ENCODE peak calls at places on chromosomes 12 and 14, in four cellular contexts. B is GM23338, W is A549, R is left ventricle myocardium inferior. U is an unnamed sample.

GRCh38 chr12:61414470-61414869 is 845.7 kb upstream of the USP15 start:
- DNase-seq in B (no peak), W (no peak), R (no peak), U (no peak)

GRCh38 chr12:1670815-1671268 is 20.0 kb upstream of the ADIPOR2 start:
- DNase-seq in B (no peak), W (no peak), R (no peak), U (no peak)

GRCh38 chr12:16475521-16475920 is 128.1 kb downstream of the MGST1 start:
- DNase-seq in B (no peak), W (no peak), R (no peak), U (no peak)

GRCh38 chr14:61296707-61297502 is 15.8 kb upstream of the TMEM30B start:
- DNase-seq in B (peak; percentile 49), W (peak; percentile 35), R (no peak), U (no peak)

GRCh38 chr12:116864371-116865160 is 16.7 kb downstream of the HRK start:
- DNase-seq in B (no peak), W (no peak), R (no peak), U (no peak)

GRCh38 chr12:119446459-119446858 is 111.9 kb downstream of the CCDC60 start:
- DNase-seq in B (no peak), W (no peak), R (no peak), U (no peak)

GRCh38 chr12:30501718-30502117 is 194.0 kb downstream of the IPO8 start:
- DNase-seq in B (no peak), W (no peak), R (no peak), U (no peak)

GRCh38 chr14:61252354-61253063 is 28.6 kb downstream of the TMEM30B start:
- DNase-seq in B (peak; percentile 91), W (peak; percentile 83), R (peak; percentile 54), U (no peak)

GRCh38 chr14:60514378-60515243 is 5.7 kb downstream of the SIX6 start:
- DNase-seq in B (peak; percentile 75), W (peak; percentile 17), R (no peak), U (no peak)

DNA sequence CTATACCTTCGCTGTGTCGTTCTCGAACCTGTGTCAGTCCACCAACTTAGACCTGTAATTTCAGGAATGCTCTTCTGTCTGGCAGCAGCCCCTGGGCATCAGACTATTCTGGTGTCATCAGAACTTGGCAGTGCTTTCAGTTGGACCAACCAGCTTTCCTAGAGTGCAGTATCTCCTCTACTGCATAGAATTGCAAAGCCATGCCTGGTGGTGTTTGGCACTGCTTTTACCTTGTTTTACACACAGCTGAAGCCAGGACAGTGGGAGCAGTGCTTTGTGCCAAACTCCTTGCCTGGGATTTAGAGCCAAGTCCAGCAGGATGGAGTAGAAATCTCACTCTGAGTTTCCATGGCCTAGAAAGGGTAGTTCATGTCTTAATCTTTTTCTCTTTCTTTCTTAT is 1.5 kb downstream of the FLVCR2 start:
- DNase-seq in B (no peak), W (no peak), R (peak; percentile 31), U (no peak)
- H3K4me3 ChIP-seq in B (no peak overlapping the region), W (peak overlapping the region; percentile 23), R (peak overlapping the region; percentile 73), U (peak overlapping the region; percentile 77)

GRCh38 chr12:88946377-88946997 is 366.2 kb upstream of the KITLG start:
- DNase-seq in B (no peak), W (no peak), R (no peak), U (no peak)

GRCh38 chr12:88945041-88945732 is 364.9 kb upstream of the KITLG start:
- DNase-seq in B (no peak), W (no peak), R (no peak), U (no peak)

GRCh38 chr12:88944403-88944802 is 364.1 kb upstream of the KITLG start:
- DNase-seq in B (no peak), W (peak; percentile 10), R (no peak), U (no peak)

GRCh38 chr12:88951177-88951576 is 370.9 kb upstream of the KITLG start:
- DNase-seq in B (no peak), W (no peak), R (no peak), U (no peak)

DNA sequence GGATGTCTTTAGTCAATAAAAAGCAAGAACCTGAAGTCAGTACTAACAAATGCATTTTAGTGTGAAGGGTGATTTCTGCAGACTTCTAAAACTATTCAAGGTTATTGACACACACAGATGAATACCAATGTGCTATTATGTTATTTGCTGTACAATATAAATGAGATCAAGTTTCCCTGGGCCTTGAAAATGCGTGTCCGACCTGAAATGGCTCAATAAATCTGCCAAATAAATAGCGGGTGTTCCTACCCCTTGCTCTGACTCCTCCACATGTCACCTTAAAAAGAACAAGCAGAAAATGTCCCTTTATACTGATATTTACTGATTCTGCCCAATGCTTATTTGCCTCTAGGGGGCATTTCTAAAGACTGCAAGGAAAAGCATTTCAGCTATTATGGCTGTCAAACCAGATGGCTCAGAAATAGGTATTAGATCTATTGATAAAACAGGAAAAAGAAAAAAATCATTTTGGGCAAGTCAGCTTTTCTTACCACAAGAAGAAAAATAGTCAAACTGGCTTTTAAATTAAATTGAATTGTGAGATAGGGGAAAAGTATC is 367.3 kb upstream of the KITLG start:
- DNase-seq in B (peak; percentile 24), W (no peak), R (no peak), U (no peak)
- TF ChIP-seq CTCF in B (peak; percentile 42), W (no peak), R (no peak), U (no peak)

DNA sequence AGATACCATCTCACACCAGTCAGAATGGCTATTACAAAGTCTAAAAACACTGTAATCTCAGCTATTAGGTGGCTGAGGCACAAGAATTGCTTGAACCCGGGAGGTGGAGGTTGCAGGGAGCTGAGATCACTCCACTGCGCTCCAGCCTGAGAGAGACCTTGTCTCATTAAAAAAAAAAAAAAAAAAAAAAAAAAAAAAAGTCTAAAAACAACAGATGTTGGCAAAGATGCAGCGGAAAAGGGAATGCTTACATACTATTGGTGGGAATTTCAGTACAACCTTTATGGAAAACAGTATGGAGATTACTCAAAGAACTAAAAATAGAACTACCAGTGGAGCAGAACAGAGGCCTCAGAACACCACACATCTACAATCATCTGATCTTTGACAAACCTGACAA is 19.0 kb upstream of the ATF7 start:
- DNase-seq in B (no peak), W (no peak), R (no peak), U (no peak)
- H3K4me3 ChIP-seq in B (no peak overlapping the region), W (no peak overlapping the region), R (no peak overlapping the region), U (no peak overlapping the region)

GRCh38 chr14:100546051-100546443 is 41.2 kb downstream of the BEGAIN start:
- DNase-seq in B (no peak), W (no peak), R (peak; percentile 35), U (no peak)

GRCh38 chr14:100548939-100549338 is 38.3 kb downstream of the BEGAIN start:
- DNase-seq in B (no peak), W (no peak), R (no peak), U (no peak)

GRCh38 chr14:100548295-100548655 is 38.9 kb downstream of the BEGAIN start:
- DNase-seq in B (no peak), W (no peak), R (no peak), U (no peak)

GRCh38 chr14:100549834-100550625 is 37.2 kb downstream of the BEGAIN start:
- DNase-seq in B (no peak), W (no peak), R (no peak), U (no peak)

GRCh38 chr14:100547633-100548294 is 39.5 kb downstream of the BEGAIN start:
- DNase-seq in B (no peak), W (no peak), R (peak; percentile 55), U (no peak)
- TF ChIP-seq CTCF in B (no peak), W (no peak), R (no peak), U (no peak)

DNA sequence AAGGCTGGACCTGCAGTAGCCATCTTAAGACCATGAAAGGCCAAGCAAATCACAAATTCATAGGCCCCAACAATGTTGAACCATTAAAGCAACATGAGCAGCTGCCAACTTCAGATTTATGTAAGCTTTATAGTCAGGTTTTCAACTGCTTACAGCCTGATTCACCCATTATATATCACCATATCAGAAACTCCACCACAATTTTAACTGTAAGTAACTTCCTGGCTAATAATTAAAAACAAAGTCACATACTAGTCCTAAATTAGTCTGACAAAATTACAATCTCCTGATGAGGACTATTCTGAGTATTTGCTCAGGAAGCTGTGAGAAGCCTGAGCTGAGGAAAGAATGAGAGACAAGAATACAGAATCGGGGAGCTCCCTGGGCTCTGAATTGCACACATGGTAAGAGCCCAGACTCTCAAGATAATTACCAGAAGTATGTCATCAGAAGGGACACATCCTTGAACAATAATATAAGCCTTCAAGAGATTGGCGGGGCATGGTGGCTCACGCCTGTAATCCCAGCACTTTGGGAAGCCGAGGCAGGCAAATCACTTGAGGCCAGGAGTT is 55.1 kb downstream of the NUMB start:
- DNase-seq in B (no peak), W (no peak), R (no peak), U (no peak)
- H3K4me3 ChIP-seq in B (no peak overlapping the region), W (no peak overlapping the region), R (no peak overlapping the region), U (no peak overlapping the region)

GRCh38 chr14:96567289-96567899 is 65.2 kb downstream of the PAPOLA start:
- DNase-seq in B (peak; percentile 55), W (peak; percentile 31), R (no peak), U (no peak)
- TF ChIP-seq CTCF in B (peak; percentile 46), W (peak; percentile 72), R (peak; percentile 56), U (no peak)

U was measured in coronary artery.